ENCODE peak calls at places on chromosomes 7 and 10, in seven cellular contexts. M, J, G, I, K, F and P are unnamed samples.

GRCh38 chr7:139394553-139394952 is 34.9 kb downstream of the LUC7L2 start:
- DNase-seq in I (no peak), F (no peak), M (no peak), G (no peak), K (no peak), J (no peak), P (no peak)

GRCh38 chr7:407706-408539 is 111.7 kb downstream of the PDGFA start:
- DNase-seq in I (no peak), M (no peak), G (no peak), J (no peak), F (no peak), K (no peak), P (peak; percentile 42)

GRCh38 chr10:29524294-29524693 is 110.5 kb downstream of the SVIL start:
- DNase-seq in I (peak; percentile 72), F (no peak), K (no peak), J (no peak), G (no peak), M (no peak), P (no peak)

GRCh38 chr10:17380016-17380415 is 74.4 kb downstream of the ST8SIA6 start:
- DNase-seq in K (no peak), F (no peak), M (no peak), I (no peak), J (no peak), G (no peak), P (no peak)

GRCh38 chr10:22491480-22491879 is 146.2 kb downstream of the SPAG6 start:
- DNase-seq in M (no peak), G (no peak), K (no peak), J (no peak), F (no peak), I (no peak), P (no peak)

GRCh38 chr7:98470131-98470985 is 69.5 kb upstream of the BAIAP2L1 start:
- DNase-seq in G (peak; percentile 46), I (peak; percentile 78), J (no peak), F (no peak), M (peak; percentile 86), K (peak; percentile 44), P (peak; percentile 75)

GRCh38 chr7:115099906-115100305 is 178.0 kb downstream of the MDFIC start:
- DNase-seq in I (no peak), M (no peak), J (peak; percentile 79), K (no peak), G (no peak), F (peak; percentile 69), P (no peak)

GRCh38 chr10:63554666-63555065 is 33.5 kb downstream of the REEP3 start:
- DNase-seq in I (no peak), F (peak; percentile 86), G (no peak), K (no peak), M (no peak), J (peak; percentile 99), P (no peak)

GRCh38 chr10:33333260-33334169 is 952 bp downstream of the NRP1 start:
- DNase-seq in K (no peak), M (no peak), I (peak; percentile 27), G (no peak), J (peak; percentile 18), F (no peak), P (no peak)

GRCh38 chr10:32684291-32684690 is 238.4 kb downstream of the CCDC7 start:
- DNase-seq in K (no peak), G (no peak), F (no peak), J (no peak), I (no peak), M (no peak), P (peak; percentile 43)

GRCh38 chr7:23474098-23474828 is 4.0 kb upstream of the IGF2BP3 start:
- DNase-seq in J (peak; percentile 87), K (peak; percentile 99), G (peak; percentile 99), F (peak; percentile 97), I (peak; percentile 91), M (peak; percentile 100), P (peak; percentile 80)

GRCh38 chr10:9010093-9010492 is 955.6 kb downstream of the GATA3 start:
- DNase-seq in K (no peak), F (peak; percentile 11), G (no peak), J (no peak), M (peak; percentile 37), I (no peak), P (no peak)

GRCh38 chr10:70590663-70591416 is 11.7 kb downstream of the PRF1 start:
- DNase-seq in F (no peak), I (peak; percentile 7), G (no peak), M (no peak), K (no peak), J (no peak), P (no peak)

GRCh38 chr7:29968683-29969457 is 20.7 kb downstream of the SCRN1 start:
- DNase-seq in F (peak; percentile 68), K (no peak), M (peak; percentile 46), I (no peak), G (no peak), J (peak; percentile 85), P (no peak)

GRCh38 chr10:7649673-7650330 is 17.0 kb downstream of the ITIH5 start:
- DNase-seq in M (no peak), K (no peak), G (no peak), J (no peak), I (no peak), F (no peak), P (no peak)

GRCh38 chr10:13201132-13201531 is 33.0 kb downstream of the UCMA start:
- DNase-seq in F (no peak), J (peak; percentile 64), M (no peak), K (no peak), G (no peak), I (no peak), P (no peak)

GRCh38 chr7:90387470-90388240 is 15.6 kb upstream of the CLDN12 start:
- DNase-seq in G (no peak), K (no peak), F (peak; percentile 32), M (peak; percentile 6), J (no peak), I (no peak), P (no peak)
- H3K36me3 ChIP-seq in G (peaks cover 23% of the 10 kb centered on the region), K (peaks cover 57% of the 10 kb centered on the region), F (no peaks in the 10 kb centered on the region), M (no peaks in the 10 kb centered on the region), J (peaks cover 7% of the 10 kb centered on the region), I (no peaks in the 10 kb centered on the region), P (peaks cover 7% of the 10 kb centered on the region)

GRCh38 chr10:11810313-11810766 is 12.8 kb upstream of the PROSER2 start:
- DNase-seq in F (peak; percentile 62), I (no peak), K (no peak), J (peak; percentile 49), G (no peak), M (no peak), P (no peak)
- H3K9ac ChIP-seq in F (no peak overlapping the region), I (no peak overlapping the region), K (no peak overlapping the region), J (no peak overlapping the region), G (no peak overlapping the region), M (no peak overlapping the region), P (no peak overlapping the region)

DNA sequence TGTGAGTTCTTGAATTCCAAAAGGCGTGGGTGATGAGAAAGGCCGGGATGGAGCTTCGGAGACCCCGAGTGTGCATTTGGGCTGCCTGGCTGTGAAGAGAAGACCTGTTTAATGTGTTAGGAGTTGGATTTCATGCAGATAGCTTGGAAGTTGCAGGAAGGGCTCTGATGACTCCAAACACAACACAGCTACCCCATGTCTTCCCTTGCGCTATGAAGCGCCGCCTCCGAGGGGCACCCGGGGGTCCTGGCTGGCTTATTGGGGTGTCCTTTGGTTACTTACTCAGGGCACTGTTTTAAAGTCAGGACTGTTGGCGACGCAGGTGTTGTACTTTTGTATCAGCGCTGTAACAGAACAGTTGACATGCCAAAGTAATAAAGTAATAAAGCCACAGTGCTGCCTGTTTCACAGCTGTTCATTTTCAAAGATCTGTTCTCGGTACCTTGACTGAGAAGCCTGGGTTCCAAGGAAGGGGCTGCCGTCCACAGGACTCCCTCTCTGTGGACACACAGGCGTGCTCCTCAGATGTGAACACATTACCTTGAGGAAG is 64.0 kb downstream of the WDR37 start:
- DNase-seq in F (no peak), G (no peak), I (peak; percentile 22), J (no peak), K (no peak), M (no peak), P (no peak)
- H3K36me3 ChIP-seq in F (peaks cover 20% of the 10 kb centered on the region), G (peaks cover 70% of the 10 kb centered on the region), I (peaks cover 5% of the 10 kb centered on the region), J (peaks cover 14% of the 10 kb centered on the region), K (peaks cover 7% of the 10 kb centered on the region), M (peaks cover 2% of the 10 kb centered on the region), P (peaks cover 61% of the 10 kb centered on the region)

DNA sequence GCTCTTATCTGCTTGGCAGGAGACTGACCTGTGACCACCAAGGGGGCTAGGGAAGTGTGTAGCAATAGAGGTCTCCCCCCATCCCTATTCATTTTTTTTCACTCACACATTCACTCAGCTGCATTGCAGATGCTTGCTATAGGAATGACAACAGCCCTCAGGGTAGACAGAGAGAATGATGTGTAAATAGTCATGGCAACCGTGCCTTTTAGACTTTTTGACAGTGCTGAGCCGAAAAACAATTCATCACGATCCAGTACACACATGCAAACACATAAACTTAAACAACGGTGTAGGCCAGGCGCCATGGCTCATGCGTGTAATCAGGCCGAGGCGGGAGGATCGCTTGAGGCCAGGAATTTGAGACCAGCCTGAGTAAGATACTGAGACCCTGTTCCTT is 7.6 kb upstream of the ELN start:
- DNase-seq in M (no peak), K (no peak), I (no peak), F (no peak), J (no peak), G (no peak), P (no peak)
- H3K9ac ChIP-seq in M (no peak overlapping the region), K (no peak overlapping the region), I (no peak overlapping the region), F (no peak overlapping the region), J (no peak overlapping the region), G (no peak overlapping the region), P (no peak overlapping the region)

GRCh38 chr7:130022115-130022514 is 29.1 kb downstream of the ZC3HC1 start:
- DNase-seq in J (no peak), G (no peak), I (no peak), F (no peak), K (no peak), M (no peak), P (no peak)

GRCh38 chr7:130022623-130023175 is 28.5 kb downstream of the ZC3HC1 start:
- DNase-seq in K (no peak), I (no peak), G (no peak), F (no peak), M (no peak), J (no peak), P (no peak)

GRCh38 chr7:130020434-130020833 is 30.7 kb downstream of the ZC3HC1 start:
- DNase-seq in K (no peak), J (no peak), I (no peak), G (no peak), F (no peak), M (no peak), P (no peak)

GRCh38 chr7:130024390-130024789 is 26.8 kb downstream of the ZC3HC1 start:
- DNase-seq in F (no peak), J (peak; percentile 48), M (no peak), I (no peak), K (no peak), G (no peak), P (no peak)

GRCh38 chr7:130021105-130021834 is 29.9 kb downstream of the ZC3HC1 start:
- DNase-seq in M (no peak), I (no peak), G (no peak), J (no peak), F (no peak), K (no peak), P (no peak)
- H3K36me3 ChIP-seq in M (peaks cover 14% of the 10 kb centered on the region), I (peaks cover 7% of the 10 kb centered on the region), G (peaks cover 73% of the 10 kb centered on the region), J (peaks cover 40% of the 10 kb centered on the region), F (peaks cover 17% of the 10 kb centered on the region), K (peaks cover 21% of the 10 kb centered on the region), P (peaks cover 43% of the 10 kb centered on the region)

DNA sequence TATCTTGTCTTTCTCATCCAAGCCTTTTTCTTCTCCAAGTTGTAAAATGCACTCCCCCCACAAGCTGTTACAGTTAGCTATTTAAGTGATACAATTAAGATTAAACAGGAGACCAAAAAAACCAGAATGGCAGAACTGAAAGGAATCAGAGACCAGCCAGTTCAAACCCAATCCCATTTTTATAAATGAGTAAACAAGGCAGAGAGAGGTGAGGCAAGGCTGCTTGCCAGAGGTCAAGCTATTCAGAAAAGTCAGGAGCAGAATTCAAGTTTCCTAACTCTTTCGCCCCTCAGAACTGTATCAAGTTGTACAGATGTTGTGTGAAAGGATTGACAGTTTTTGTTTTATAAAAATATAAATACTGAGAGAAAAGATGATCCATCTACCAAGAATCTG is 90.2 kb downstream of the ZFAND4 start:
- DNase-seq in J (no peak), F (no peak), K (no peak), M (no peak), G (no peak), I (no peak), P (no peak)
- H3K9ac ChIP-seq in J (no peak overlapping the region), F (no peak overlapping the region), K (no peak overlapping the region), M (no peak overlapping the region), G (no peak overlapping the region), I (no peak overlapping the region), P (no peak overlapping the region)